ENCODE peak calls at places on chromosome 11, in five cellular contexts. B is fibroblast of lung, L is Peyer's patch, T is BJ, N is transverse colon. J is an unnamed sample.

GRCh38 chr11:9302448-9302847 is 11.9 kb downstream of the TMEM41B start:
- DNase-seq in B (no peak), L (no peak), T (no peak), N (no peak), J (no peak)

GRCh38 chr11:105612766-105613165 is 2.9 kb downstream of the GRIA4 start:
- DNase-seq in B (no peak), L (no peak), T (no peak), N (no peak), J (no peak)

GRCh38 chr11:45857834-45858492 is 10.7 kb downstream of the CRY2 start:
- DNase-seq in B (peak; percentile 82), L (no peak), T (peak; percentile 94), N (no peak), J (peak; percentile 82)

GRCh38 chr11:9565822-9566560 is 7.5 kb upstream of the WEE1 start:
- DNase-seq in B (peak; percentile 100), L (no peak), T (peak; percentile 100), N (peak; percentile 53), J (peak; percentile 100)

GRCh38 chr11:92739020-92739419 is 230.4 kb upstream of the MTNR1B start:
- DNase-seq in B (peak; percentile 94), L (no peak), T (peak; percentile 19), N (no peak), J (no peak)

GRCh38 chr11:88475991-88476418 is 138.5 kb upstream of the CTSC start:
- DNase-seq in B (no peak), L (no peak), T (peak; percentile 78), N (no peak), J (no peak)

GRCh38 chr11:70582886-70583641 is 184.7 kb downstream of the CTTN start:
- DNase-seq in B (no peak), L (no peak), T (no peak), N (no peak), J (no peak)

GRCh38 chr11:66070604-66071325 is 693 bp downstream of the PACS1 start:
- DNase-seq in B (peak; percentile 27), L (no peak), T (no peak), N (peak; percentile 43), J (no peak)

GRCh38 chr11:43947003-43947500 is 4.6 kb downstream of the C11orf96 start:
- DNase-seq in B (no peak), L (no peak), T (no peak), N (no peak), J (no peak)

GRCh38 chr11:69954756-69955155 is 123.4 kb upstream of the ANO1 start:
- DNase-seq in B (no peak), L (peak; percentile 12), T (no peak), N (no peak), J (no peak)

GRCh38 chr11:1349074-1349931 is 39.9 kb upstream of the TOLLIP start:
- DNase-seq in B (no peak), L (no peak), T (no peak), N (no peak), J (no peak)

GRCh38 chr11:116730241-116730561 is 42.6 kb downstream of the BUD13 start:
- DNase-seq in B (no peak), L (no peak), T (no peak), N (no peak), J (no peak)

GRCh38 chr11:46198873-46199250 is 77.6 kb upstream of the PHF21A start:
- DNase-seq in B (no peak), L (no peak), T (no peak), N (no peak), J (no peak)

GRCh38 chr11:46352063-46352841 is 5.0 kb downstream of the DGKZ start:
- DNase-seq in B (peak; percentile 32), L (no peak), T (no peak), N (peak; percentile 41), J (no peak)

GRCh38 chr11:87878373-87878779 is 296.9 kb downstream of the RAB38 start:
- DNase-seq in B (peak; percentile 67), L (no peak), T (peak; percentile 79), N (no peak), J (peak; percentile 12)

GRCh38 chr11:68756171-68756766 is 4.9 kb upstream of the TESMIN start:
- DNase-seq in B (no peak), L (no peak), T (no peak), N (no peak), J (no peak)

GRCh38 chr11:88535916-88536547 is 198.5 kb upstream of the CTSC start:
- DNase-seq in B (peak; percentile 91), L (no peak), T (peak; percentile 77), N (no peak), J (peak; percentile 87)

GRCh38 chr11:72842126-72842525 is 27.9 kb downstream of the ATG16L2 start:
- DNase-seq in B (no peak), L (no peak), T (no peak), N (no peak), J (no peak)

GRCh38 chr11:10328314-10329090 is 23.6 kb downstream of the ADM start:
- DNase-seq in B (peak; percentile 86), L (no peak), T (peak; percentile 69), N (no peak), J (no peak)

DNA sequence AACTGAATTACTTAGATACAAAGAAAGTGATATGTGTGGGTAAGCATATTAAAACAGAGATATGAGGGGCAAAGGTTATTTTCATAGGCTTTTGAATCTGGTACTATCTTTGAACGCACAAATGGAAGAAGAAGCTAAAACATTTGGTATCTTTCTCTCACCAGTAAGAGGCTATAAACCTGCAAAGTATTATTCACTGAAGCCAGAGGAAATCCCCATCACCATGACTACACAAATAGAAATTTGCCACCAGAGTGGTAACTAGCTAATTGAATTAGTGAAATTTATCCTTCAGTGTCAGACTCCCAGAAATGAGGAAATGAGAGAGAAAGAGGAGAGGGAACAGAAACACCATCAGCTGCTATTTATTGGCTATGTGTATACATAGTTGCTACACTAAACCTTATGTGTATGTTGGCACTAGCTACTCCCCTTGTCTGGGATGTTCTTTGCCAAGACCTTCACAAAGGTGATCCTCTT is 503.4 kb downstream of the DLG2 start:
- DNase-seq in B (no peak), L (no peak), T (no peak), N (no peak), J (no peak)
- H3K4me3 ChIP-seq in B (no peak overlapping the region), L (no peak overlapping the region), T (no peak overlapping the region), N (no peak overlapping the region), J (no peak overlapping the region)

GRCh38 chr11:36157151-36157519 is 132.1 kb downstream of the COMMD9 start:
- DNase-seq in B (peak; percentile 28), L (no peak), T (no peak), N (no peak), J (no peak)

GRCh38 chr11:36153581-36153980 is 135.6 kb downstream of the COMMD9 start:
- DNase-seq in B (no peak), L (no peak), T (no peak), N (no peak), J (no peak)

GRCh38 chr11:36156486-36157150 is 132.6 kb downstream of the COMMD9 start:
- DNase-seq in B (no peak), L (no peak), T (no peak), N (no peak), J (no peak)

GRCh38 chr11:36155301-36155700 is 133.9 kb downstream of the COMMD9 start:
- DNase-seq in B (peak; percentile 58), L (no peak), T (no peak), N (no peak), J (no peak)

GRCh38 chr11:36155770-36156485 is 133.3 kb downstream of the COMMD9 start:
- DNase-seq in B (peak; percentile 32), L (no peak), T (no peak), N (no peak), J (no peak)
- TF ChIP-seq CTCF in B (no peak), L (no peak), T (no peak), N (no peak), J (peak; percentile 25)

GRCh38 chr11:2901854-2902783 is 16.5 kb upstream of the CDKN1C start:
- DNase-seq in B (peak; percentile 88), L (peak; percentile 99), T (peak; percentile 58), N (peak; percentile 99), J (peak; percentile 71)

GRCh38 chr11:2899080-2899783 is 13.7 kb upstream of the CDKN1C start:
- DNase-seq in B (no peak), L (no peak), T (no peak), N (no peak), J (no peak)

GRCh38 chr11:2902784-2903671 is 17.5 kb upstream of the CDKN1C start:
- DNase-seq in B (no peak), L (peak; percentile 93), T (no peak), N (peak; percentile 82), J (no peak)

GRCh38 chr11:2903672-2904011 is 18.1 kb upstream of the CDKN1C start:
- DNase-seq in B (no peak), L (peak; percentile 85), T (no peak), N (peak; percentile 79), J (no peak)

GRCh38 chr11:2901196-2901796 is 15.7 kb upstream of the CDKN1C start:
- DNase-seq in B (no peak), L (no peak), T (no peak), N (no peak), J (no peak)
- H3K4me3 ChIP-seq in B (no peak overlapping the region), L (peak overlapping the region; percentile 65), T (no peak overlapping the region), N (peak overlapping the region; percentile 63), J (peak overlapping the region; percentile 56)

GRCh38 chr11:63906585-63906984 is 10.4 kb downstream of the RCOR2 start:
- DNase-seq in B (no peak), L (peak; percentile 68), T (no peak), N (peak; percentile 34), J (no peak)
- TF ChIP-seq CTCF in B (no peak), L (peak; percentile 11), T (peak; percentile 40), N (no peak), J (peak; percentile 28)

J was measured in kidney epithelial cell.